ENCODE peak calls at places on chromosomes 5 and 9, in six cellular contexts. M, R, K, B, J and F are unnamed samples.

GRCh38 chr5:153551537-153552079 is 61.1 kb downstream of the GRIA1 start:
- DNase-seq in M (peak), R (no peak), K (no peak), B (no peak), J (no peak), F (peak)

GRCh38 chr5:98999631-99000030 is 70.8 kb upstream of the CHD1 start:
- DNase-seq in M (no peak), R (no peak), K (no peak), B (no peak), J (no peak), F (no peak)

GRCh38 chr5:177035982-177036381 is 13.5 kb downstream of the ZNF346 start:
- DNase-seq in M (no peak), R (no peak), K (no peak), B (peak), J (no peak), F (no peak)

GRCh38 chr5:132226516-132227234 is 978 bp downstream of the P4HA2 start:
- DNase-seq in M (no peak), R (no peak), K (no peak), B (no peak), J (no peak), F (no peak)

GRCh38 chr5:34001231-34001935 is 6.5 kb downstream of the AMACR start:
- DNase-seq in M (no peak), R (no peak), K (no peak), B (no peak), J (no peak), F (no peak)

GRCh38 chr5:3605298-3606010 is 9.8 kb downstream of the IRX1 start:
- DNase-seq in M (no peak), R (no peak), K (no peak), B (no peak), J (no peak), F (no peak)

GRCh38 chr9:130138791-130139190 is 33.4 kb upstream of the NCS1 start:
- DNase-seq in M (peak), R (peak), K (peak), B (no peak), J (peak), F (peak)

GRCh38 chr5:7728076-7728475 is 122.9 kb downstream of the CFAP90 start:
- DNase-seq in M (no peak), R (no peak), K (no peak), B (no peak), J (no peak), F (no peak)

GRCh38 chr5:134458234-134458633 is 46.6 kb upstream of the CDKN2AIPNL start:
- DNase-seq in M (no peak), R (no peak), K (no peak), B (no peak), J (no peak), F (no peak)

GRCh38 chr5:116495786-116496185 is 78.8 kb downstream of the SEMA6A start:
- DNase-seq in M (no peak), R (no peak), K (no peak), B (no peak), J (no peak), F (no peak)

GRCh38 chr9:20623021-20623747 is 885 bp upstream of the MLLT3 start:
- DNase-seq in M (no peak), R (peak), K (peak), B (no peak), J (no peak), F (no peak)

GRCh38 chr5:127988149-127988755 is 95.3 kb upstream of the SLC12A2 start:
- DNase-seq in M (peak), R (no peak), K (no peak), B (no peak), J (no peak), F (peak)

GRCh38 chr9:123411636-123412035 is 55.6 kb downstream of the CRB2 start:
- DNase-seq in M (no peak), R (no peak), K (no peak), B (no peak), J (no peak), F (no peak)